ENCODE peak calls at places on chromosomes 11 and 22, in eight cellular contexts. P is GM23338, K is AG10803, A is GM13976, Y is heart right ventricle, M is WTC11, G is stomach, B is progenitor cell of endocrine pancreas. W is an unnamed sample.

GRCh38 chr22:20583471-20583922 is 76.1 kb downstream of the MED15 start:
- DNase-seq in P (peak), K (no peak), A (no peak), Y (peak), M (peak), G (no peak), B (no peak), W (no peak)

GRCh38 chr22:25572708-25573161 is 8.3 kb downstream of the GRK3 start:
- DNase-seq in P (no peak), K (no peak), A (peak), Y (no peak), M (no peak), G (no peak), B (no peak), W (peak)

GRCh38 chr22:46122511-46122971 is 27.8 kb upstream of the PPARA start:
- DNase-seq in P (peak), K (peak), A (peak), Y (peak), M (peak), G (peak), B (peak), W (peak)

GRCh38 chr11:27455667-27456066 is 16.9 kb downstream of the LGR4 start:
- DNase-seq in P (no peak), K (no peak), A (no peak), Y (no peak), M (no peak), G (no peak), B (no peak), W (no peak)

GRCh38 chr11:86575927-86576326 is 96.5 kb downstream of the ME3 start:
- DNase-seq in P (no peak), K (no peak), A (no peak), Y (no peak), M (no peak), G (no peak), B (no peak), W (no peak)

GRCh38 chr11:44949160-44950035 is 1.3 kb downstream of the TP53I11 start:
- DNase-seq in P (peak), K (peak), A (no peak), Y (no peak), M (peak), G (no peak), B (peak), W (peak)

GRCh38 chr11:95653099-95653498 is 136.5 kb downstream of the FAM76B start:
- DNase-seq in P (no peak), K (no peak), A (no peak), Y (no peak), M (no peak), G (no peak), B (no peak), W (no peak)

GRCh38 chr22:31064369-31064768 is 16.7 kb upstream of the SMTN start:
- DNase-seq in P (no peak), K (no peak), A (no peak), Y (no peak), M (no peak), G (no peak), B (no peak), W (no peak)

GRCh38 chr11:91066648-91067047 is 843.8 kb upstream of the CHORDC1 start:
- DNase-seq in P (no peak), K (no peak), A (no peak), Y (no peak), M (no peak), G (no peak), B (no peak), W (no peak)

GRCh38 chr11:14593671-14594070 is 49.9 kb upstream of the PDE3B start:
- DNase-seq in P (no peak), K (no peak), A (no peak), Y (no peak), M (no peak), G (no peak), B (no peak), W (no peak)

DNA sequence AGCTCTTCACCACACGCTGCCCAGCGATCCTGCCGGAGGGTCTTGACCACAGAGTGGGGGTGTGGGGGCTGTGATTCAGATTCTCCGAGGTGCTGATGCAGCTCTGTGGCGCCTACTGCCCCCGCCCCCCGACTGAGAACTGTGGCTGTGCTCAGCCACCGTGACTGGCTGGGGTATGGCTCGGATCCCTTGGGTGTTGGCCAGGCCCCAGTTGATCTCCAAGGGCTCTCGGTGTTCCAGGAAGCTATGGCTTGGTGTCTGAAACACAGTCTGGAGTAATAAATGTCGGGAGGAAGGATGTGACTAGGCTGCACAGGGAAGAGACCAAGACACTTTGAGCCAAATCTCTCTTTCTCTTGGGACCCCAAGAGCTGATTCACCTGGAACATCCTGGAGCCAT is 60.5 kb upstream of the RASD2 start:
- DNase-seq in P (no peak), K (peak), A (no peak), Y (no peak), M (no peak), G (peak), B (no peak), W (no peak)
- TF ChIP-seq CTCF in P (no peak), K (no peak), A (no peak), Y (no peak), M (no peak), G (no peak), B (no peak), W (no peak)

GRCh38 chr11:73380897-73381410 is 4.8 kb downstream of the RELT start:
- DNase-seq in P (no peak), K (no peak), A (no peak), Y (no peak), M (no peak), G (no peak), B (no peak), W (no peak)
- TF ChIP-seq CTCF in P (no peak), K (no peak), A (no peak), Y (no peak), M (no peak), G (no peak), B (no peak), W (no peak)

GRCh38 chr11:73284106-73284505 is 12.0 kb downstream of the P2RY6 start:
- DNase-seq in P (no peak), K (no peak), A (no peak), Y (no peak), M (no peak), G (no peak), B (no peak), W (no peak)

GRCh38 chr11:73288197-73288872 is 16.2 kb downstream of the P2RY6 start:
- DNase-seq in P (no peak), K (no peak), A (no peak), Y (no peak), M (no peak), G (no peak), B (no peak), W (no peak)

GRCh38 chr11:73285721-73286120 is 13.6 kb downstream of the P2RY6 start:
- DNase-seq in P (no peak), K (no peak), A (no peak), Y (no peak), M (no peak), G (no peak), B (no peak), W (no peak)

GRCh38 chr11:73287400-73288101 is 15.4 kb downstream of the P2RY6 start:
- DNase-seq in P (no peak), K (no peak), A (no peak), Y (peak), M (no peak), G (no peak), B (no peak), W (no peak)

GRCh38 chr11:73286240-73286810 is 14.2 kb downstream of the P2RY6 start:
- DNase-seq in P (peak), K (no peak), A (no peak), Y (no peak), M (no peak), G (no peak), B (no peak), W (no peak)
- TF ChIP-seq CTCF in P (peak), K (no peak), A (no peak), Y (no peak), M (no peak), G (no peak), B (no peak), W (no peak)

GRCh38 chr11:18115360-18116127 is 9.7 kb upstream of the SAAL1 start:
- DNase-seq in P (peak), K (peak), A (peak), Y (peak), M (peak), G (peak), B (peak), W (peak)
- TF ChIP-seq CTCF in P (peak), K (peak), A (peak), Y (peak), M (peak), G (peak), B (peak), W (peak)

GRCh38 chr11:63508009-63508408 is 2.1 kb downstream of the LGALS12 start:
- DNase-seq in P (peak), K (no peak), A (peak), Y (peak), M (peak), G (peak), B (no peak), W (no peak)
- TF ChIP-seq CTCF in P (peak), K (peak), A (peak), Y (peak), M (no peak), G (peak), B (peak), W (peak)

W was measured in GM13977.